ENCODE peak calls at places on chromosomes 16 and 17, in nine cellular contexts. Y, Q, K, I, J, A, T, D and U are unnamed samples.

GRCh38 chr16:73279451-73279850 is 231.5 kb upstream of the ZFHX3 start:
- DNase-seq in I (no peak), T (no peak), K (no peak), A (no peak), Q (no peak), D (no peak), Y (no peak), J (no peak), U (no peak)

GRCh38 chr17:8965394-8966168 is at the start of gene PIK3R5:
- DNase-seq in Y (peak; percentile 22), J (no peak), K (no peak), D (no peak), Q (peak; percentile 42), A (no peak), T (no peak), I (peak; percentile 72), U (peak; percentile 82)

GRCh38 chr16:23934610-23935009 is 98.8 kb downstream of the PRKCB start:
- DNase-seq in K (no peak), D (no peak), Q (no peak), I (no peak), T (no peak), J (no peak), Y (no peak), A (no peak), U (no peak)

GRCh38 chr17:65783845-65784334 is 222.4 kb upstream of the AXIN2 start:
- DNase-seq in I (no peak), Q (no peak), Y (no peak), T (no peak), J (peak; percentile 97), K (peak; percentile 43), D (peak; percentile 92), A (no peak), U (no peak)

GRCh38 chr16:67594956-67595355 is 32.6 kb downstream of the CTCF start:
- DNase-seq in D (peak; percentile 49), Y (no peak), A (no peak), J (peak; percentile 79), Q (no peak), T (no peak), I (peak; percentile 4), K (peak; percentile 53), U (no peak)

GRCh38 chr17:82970067-82970466 is 109.3 kb upstream of the METRNL start:
- DNase-seq in J (no peak), K (no peak), T (no peak), D (no peak), A (no peak), Q (no peak), Y (no peak), I (no peak), U (no peak)

GRCh38 chr16:82695806-82696205 is 69.0 kb downstream of the CDH13 start:
- DNase-seq in T (no peak), I (no peak), Y (no peak), Q (no peak), J (peak; percentile 62), A (no peak), K (no peak), D (no peak), U (no peak)

GRCh38 chr17:67443931-67444597 is 67.0 kb downstream of the PITPNC1 start:
- DNase-seq in A (no peak), K (peak; percentile 74), D (peak; percentile 52), Q (no peak), I (no peak), T (no peak), J (peak; percentile 83), Y (no peak), U (no peak)

GRCh38 chr17:48529191-48529979 is 1.4 kb downstream of the HOXB1 start:
- DNase-seq in D (no peak), T (peak; percentile 76), I (no peak), J (no peak), K (no peak), A (no peak), Q (no peak), Y (no peak), U (no peak)

GRCh38 chr16:11049396-11050059 is 105.2 kb downstream of the CLEC16A start:
- DNase-seq in Y (no peak), I (no peak), J (no peak), T (no peak), Q (no peak), A (no peak), K (no peak), D (peak; percentile 48), U (no peak)

GRCh38 chr17:11554042-11554441 is 44.2 kb upstream of the DNAH9 start:
- DNase-seq in J (no peak), Q (no peak), D (no peak), A (no peak), K (no peak), I (no peak), Y (no peak), T (no peak), U (no peak)

GRCh38 chr17:72661093-72661944 is 431.2 kb downstream of the SLC39A11 start:
- DNase-seq in D (no peak), Q (no peak), Y (no peak), K (no peak), T (peak; percentile 64), I (no peak), A (no peak), J (no peak), U (no peak)

GRCh38 chr16:84509032-84509950 is 4.8 kb upstream of the MEAK7 start:
- DNase-seq in Y (no peak), Q (no peak), A (no peak), K (no peak), D (no peak), T (no peak), I (no peak), J (no peak), U (no peak)

GRCh38 chr17:67441052-67441738 is 64.1 kb downstream of the PITPNC1 start:
- DNase-seq in T (no peak), J (peak; percentile 42), K (peak; percentile 75), A (no peak), I (peak; percentile 83), Y (no peak), D (peak; percentile 74), Q (peak; percentile 13), U (no peak)

GRCh38 chr16:59527206-59527997 is 793.3 kb upstream of the GOT2 start:
- DNase-seq in Y (no peak), I (no peak), T (no peak), A (no peak), J (no peak), K (no peak), Q (no peak), D (peak; percentile 91), U (no peak)

GRCh38 chr16:17561056-17561455 is 90.3 kb upstream of the XYLT1 start:
- DNase-seq in T (no peak), I (no peak), Q (no peak), K (no peak), A (peak; percentile 42), D (no peak), Y (no peak), J (no peak), U (no peak)

GRCh38 chr16:49876716-49877129 is 20.8 kb upstream of the ZNF423 start:
- DNase-seq in Y (peak; percentile 10), A (no peak), I (peak; percentile 42), D (peak; percentile 16), J (no peak), K (peak; percentile 66), Q (no peak), T (peak; percentile 67), U (peak; percentile 78)

GRCh38 chr16:18931756-18932155 is 5.5 kb upstream of the SMG1 start:
- DNase-seq in Q (no peak), I (no peak), Y (no peak), A (no peak), T (no peak), D (no peak), K (no peak), J (no peak), U (no peak)

GRCh38 chr17:77372444-77373297 is 231.9 kb downstream of the SEC14L1 start:
- DNase-seq in Y (peak; percentile 28), Q (no peak), I (peak; percentile 57), K (peak; percentile 60), D (peak; percentile 90), J (peak; percentile 84), A (peak; percentile 35), T (peak; percentile 86), U (peak; percentile 58)

GRCh38 chr16:30063893-30064745 is 1.4 kb upstream of the ALDOA start:
- DNase-seq in J (peak; percentile 56), I (peak; percentile 70), K (peak; percentile 55), D (peak; percentile 48), Y (peak; percentile 69), A (peak; percentile 58), Q (peak; percentile 58), T (peak; percentile 84), U (peak; percentile 91)

GRCh38 chr16:79018952-79019506 is 581.5 kb downstream of the MAF start:
- DNase-seq in K (no peak), Y (no peak), I (no peak), A (no peak), D (no peak), T (no peak), J (no peak), Q (no peak), U (no peak)

GRCh38 chr16:72986011-72986410 is 61.9 kb downstream of the ZFHX3 start:
- DNase-seq in A (no peak), I (no peak), D (peak; percentile 42), J (no peak), Y (no peak), T (peak; percentile 58), Q (no peak), K (no peak), U (no peak)

GRCh38 chr16:592518-593306 is 2.8 kb downstream of the RAB40C start:
- DNase-seq in D (no peak), J (peak; percentile 30), A (peak; percentile 69), Y (no peak), T (peak; percentile 75), K (no peak), I (no peak), Q (peak; percentile 98), U (no peak)

GRCh38 chr16:51939371-51940005 is 607.5 kb downstream of the TOX3 start:
- DNase-seq in A (no peak), T (no peak), Y (no peak), J (no peak), K (no peak), Q (no peak), I (no peak), D (no peak), U (no peak)

GRCh38 chr16:80802902-80803301 is 1.5 kb downstream of the CDYL2 start:
- DNase-seq in Q (no peak), K (no peak), A (no peak), D (no peak), I (no peak), Y (no peak), T (no peak), J (no peak), U (no peak)

GRCh38 chr17:44102845-44103622 is 20.4 kb downstream of the HDAC5 start:
- DNase-seq in I (no peak), D (no peak), J (no peak), Y (no peak), T (no peak), Q (no peak), A (peak; percentile 19), K (no peak), U (no peak)

GRCh38 chr17:48251950-48252349 is 144.4 kb downstream of the SNX11 start:
- DNase-seq in I (no peak), A (no peak), K (no peak), T (no peak), D (no peak), Q (no peak), Y (no peak), J (no peak), U (no peak)

GRCh38 chr16:31352344-31353115 is 2.4 kb upstream of the ITGAX start:
- DNase-seq in Q (peak; percentile 15), T (no peak), K (no peak), D (no peak), Y (peak; percentile 28), J (no peak), I (no peak), A (no peak), U (peak; percentile 48)

GRCh38 chr17:28974451-28974850 is 23.1 kb upstream of the PHF12 start:
- DNase-seq in I (no peak), T (no peak), Y (no peak), K (no peak), Q (no peak), D (no peak), J (no peak), A (no peak), U (no peak)

GRCh38 chr16:72957303-72958277 is 90.3 kb downstream of the ZFHX3 start:
- DNase-seq in Y (no peak), K (no peak), T (no peak), I (no peak), J (no peak), D (no peak), A (no peak), Q (no peak), U (no peak)

GRCh38 chr17:76537578-76538280 is at the start of gene CYGB:
- DNase-seq in Q (no peak), A (no peak), I (no peak), J (peak; percentile 27), T (no peak), Y (no peak), D (no peak), K (no peak), U (no peak)